ENCODE peak calls at places on chromosomes 3 and 15, in five cellular contexts. One of them, this sample, is unnamed.
A peak's percentile ranks its signal among the peaks of the same experiment; 100 is the strongest.

GRCh38 chr3:122410111-122410510 is 5.8 kb downstream of the WDR5B start:
- DNase-seq in stomach: no peak
- DNase-seq in breast epithelium: no peak
- DNase-seq in HepG2: no peak
- DNase-seq in GM12891: no peak
- DNase-seq in this sample: no peak

GRCh38 chr15:41955100-41955499 is 17.3 kb downstream of the EHD4 start:
- DNase-seq in stomach: no peak
- DNase-seq in breast epithelium: no peak
- DNase-seq in HepG2: no peak
- DNase-seq in GM12891: no peak
- DNase-seq in this sample: no peak

GRCh38 chr15:48862705-48863104 is 15.2 kb upstream of the EID1 start:
- DNase-seq in stomach: no peak
- DNase-seq in breast epithelium: no peak
- DNase-seq in HepG2: no peak
- DNase-seq in GM12891: no peak
- DNase-seq in this sample: no peak

GRCh38 chr15:26083457-26084350 is 220.6 kb upstream of the ATP10A start:
- DNase-seq in stomach: no peak
- DNase-seq in breast epithelium: no peak
- DNase-seq in HepG2: no peak
- DNase-seq in GM12891: no peak
- DNase-seq in this sample: no peak

GRCh38 chr15:48425051-48425450 is 93.8 kb downstream of the DUT start:
- DNase-seq in stomach: no peak
- DNase-seq in breast epithelium: no peak
- DNase-seq in HepG2: no peak
- DNase-seq in GM12891: no peak
- DNase-seq in this sample: no peak

GRCh38 chr15:64782751-64783150 is 7.4 kb upstream of the RBPMS2 start:
- DNase-seq in stomach: no peak
- DNase-seq in breast epithelium: no peak
- DNase-seq in HepG2: no peak
- DNase-seq in GM12891: no peak
- DNase-seq in this sample: no peak

GRCh38 chr15:78212008-78212407 is 22.4 kb downstream of the ACSBG1 start:
- DNase-seq in stomach: peak; percentile 15
- DNase-seq in breast epithelium: no peak
- DNase-seq in HepG2: no peak
- DNase-seq in GM12891: no peak
- DNase-seq in this sample: no peak

GRCh38 chr3:177724020-177724638 is 526.8 kb upstream of the TBL1XR1 start:
- DNase-seq in stomach: peak; percentile 44
- DNase-seq in breast epithelium: peak; percentile 30
- DNase-seq in HepG2: no peak
- DNase-seq in GM12891: no peak
- DNase-seq in this sample: no peak

GRCh38 chr3:72234394-72234793 is 449.4 kb upstream of the PROK2 start:
- DNase-seq in stomach: no peak
- DNase-seq in breast epithelium: peak; percentile 69
- DNase-seq in HepG2: no peak
- DNase-seq in GM12891: no peak
- DNase-seq in this sample: no peak

GRCh38 chr15:57680021-57680420 is 26.5 kb upstream of the POLR2M start:
- DNase-seq in stomach: no peak
- DNase-seq in breast epithelium: no peak
- DNase-seq in HepG2: no peak
- DNase-seq in GM12891: no peak
- DNase-seq in this sample: peak; percentile 15

GRCh38 chr15:91917991-91918390 is 64.5 kb downstream of the SLCO3A1 start:
- DNase-seq in stomach: no peak
- DNase-seq in breast epithelium: no peak
- DNase-seq in HepG2: no peak
- DNase-seq in GM12891: no peak
- DNase-seq in this sample: no peak

GRCh38 chr3:16060358-16060852 is 114.1 kb upstream of the GALNT15 start:
- DNase-seq in stomach: no peak
- DNase-seq in breast epithelium: peak; percentile 75
- DNase-seq in HepG2: peak; percentile 98
- DNase-seq in GM12891: no peak
- DNase-seq in this sample: peak; percentile 95

GRCh38 chr15:52805351-52806283 is 15.5 kb upstream of the ONECUT1 start:
- DNase-seq in stomach: no peak
- DNase-seq in breast epithelium: no peak
- DNase-seq in HepG2: no peak
- DNase-seq in GM12891: no peak
- DNase-seq in this sample: no peak

GRCh38 chr3:194306109-194306686 is 44.9 kb downstream of the CPN2 start:
- DNase-seq in stomach: no peak
- DNase-seq in breast epithelium: no peak
- DNase-seq in HepG2: no peak
- DNase-seq in GM12891: no peak
- DNase-seq in this sample: no peak

GRCh38 chr3:58020740-58021071 is 12.5 kb downstream of the FLNB start:
- DNase-seq in stomach: no peak
- DNase-seq in breast epithelium: no peak
- DNase-seq in HepG2: no peak
- DNase-seq in GM12891: no peak
- DNase-seq in this sample: no peak

GRCh38 chr3:194069421-194070219 is 66.3 kb upstream of the HES1 start:
- DNase-seq in stomach: no peak
- DNase-seq in breast epithelium: no peak
- DNase-seq in HepG2: peak; percentile 74
- DNase-seq in GM12891: no peak
- DNase-seq in this sample: no peak

GRCh38 chr3:195385526-195385925 is 57.3 kb downstream of the ACAP2 start:
- DNase-seq in stomach: no peak
- DNase-seq in breast epithelium: no peak
- DNase-seq in HepG2: no peak
- DNase-seq in GM12891: no peak
- DNase-seq in this sample: no peak

GRCh38 chr3:69319652-69320051 is 66.2 kb downstream of the FRMD4B start:
- DNase-seq in stomach: no peak
- DNase-seq in breast epithelium: no peak
- DNase-seq in HepG2: no peak
- DNase-seq in GM12891: no peak
- DNase-seq in this sample: no peak

GRCh38 chr3:69322110-69322509 is 63.8 kb downstream of the FRMD4B start:
- DNase-seq in stomach: no peak
- DNase-seq in breast epithelium: no peak
- DNase-seq in HepG2: no peak
- DNase-seq in GM12891: no peak
- DNase-seq in this sample: no peak

GRCh38 chr3:69318410-69318809 is 67.5 kb downstream of the FRMD4B start:
- DNase-seq in stomach: no peak
- DNase-seq in breast epithelium: no peak
- DNase-seq in HepG2: no peak
- DNase-seq in GM12891: no peak
- DNase-seq in this sample: no peak

GRCh38 chr3:69321301-69321986 is 64.4 kb downstream of the FRMD4B start:
- DNase-seq in stomach: no peak
- DNase-seq in breast epithelium: no peak
- DNase-seq in HepG2: no peak
- DNase-seq in GM12891: no peak
- DNase-seq in this sample: no peak

DNA sequence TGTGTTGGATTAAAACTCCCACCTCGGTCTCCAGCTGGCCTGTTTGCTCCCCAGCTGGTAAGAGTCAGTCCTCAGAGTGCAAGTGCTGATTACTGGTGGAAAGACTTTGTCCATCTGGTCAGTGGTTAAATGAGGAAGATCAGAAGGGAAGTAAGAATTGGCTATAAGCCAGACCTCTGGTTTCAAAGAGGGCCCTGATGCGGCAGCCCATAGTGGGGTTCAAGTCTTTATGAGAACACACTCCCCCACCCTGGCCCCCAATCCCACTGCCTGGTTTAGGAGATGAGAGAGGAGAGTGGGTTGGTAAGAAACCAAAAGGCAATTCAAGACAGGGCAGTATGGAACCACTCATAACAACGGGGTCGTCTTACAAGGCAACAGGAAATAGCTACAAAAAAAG is 65.0 kb downstream of the FRMD4B start:
- DNase-seq in stomach: no peak
- DNase-seq in breast epithelium: no peak
- DNase-seq in HepG2: no peak
- DNase-seq in GM12891: no peak
- DNase-seq in this sample: no peak
- TF ChIP-seq POLR2AphosphoS5 in stomach: no peak
- TF ChIP-seq POLR2AphosphoS5 in breast epithelium: no peak
- TF ChIP-seq POLR2AphosphoS5 in HepG2: no peak
- TF ChIP-seq POLR2AphosphoS5 in GM12891: no peak
- TF ChIP-seq POLR2AphosphoS5 in this sample: no peak

GRCh38 chr15:96160800-96161199 is 169.7 kb upstream of the NR2F2 start:
- DNase-seq in stomach: peak; percentile 85
- DNase-seq in breast epithelium: no peak
- DNase-seq in HepG2: no peak
- DNase-seq in GM12891: no peak
- DNase-seq in this sample: no peak

GRCh38 chr15:96160269-96160668 is 170.2 kb upstream of the NR2F2 start:
- DNase-seq in stomach: peak; percentile 86
- DNase-seq in breast epithelium: peak; percentile 34
- DNase-seq in HepG2: no peak
- DNase-seq in GM12891: no peak
- DNase-seq in this sample: no peak

GRCh38 chr15:96165775-96166174 is 164.7 kb upstream of the NR2F2 start:
- DNase-seq in stomach: no peak
- DNase-seq in breast epithelium: no peak
- DNase-seq in HepG2: no peak
- DNase-seq in GM12891: no peak
- DNase-seq in this sample: no peak

GRCh38 chr15:96158938-96159337 is 171.6 kb upstream of the NR2F2 start:
- DNase-seq in stomach: no peak
- DNase-seq in breast epithelium: no peak
- DNase-seq in HepG2: peak; percentile 30
- DNase-seq in GM12891: no peak
- DNase-seq in this sample: no peak

DNA sequence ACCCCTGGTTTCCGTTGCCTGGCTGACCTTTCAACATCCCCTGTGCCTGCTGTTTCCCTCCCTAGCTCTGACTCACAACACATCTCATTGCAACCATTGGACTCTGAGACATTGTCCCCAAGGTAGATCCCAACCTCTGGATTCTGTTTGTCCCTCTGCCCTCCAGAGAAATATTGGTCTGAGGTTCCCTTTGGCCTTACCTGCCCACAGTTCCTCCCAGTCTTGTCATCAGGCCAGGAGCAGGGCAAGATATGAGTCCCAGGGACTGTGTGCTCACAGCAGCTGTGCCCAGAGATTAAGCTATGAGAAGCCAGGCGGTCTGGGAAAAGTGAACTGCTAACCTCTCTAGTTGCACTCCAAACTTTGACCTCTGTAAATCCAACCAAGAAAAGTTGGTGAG is 168.2 kb upstream of the NR2F2 start:
- DNase-seq in stomach: peak; percentile 84
- DNase-seq in breast epithelium: no peak
- DNase-seq in HepG2: peak; percentile 28
- DNase-seq in GM12891: no peak
- DNase-seq in this sample: no peak
- TF ChIP-seq POLR2AphosphoS5 in stomach: no peak
- TF ChIP-seq POLR2AphosphoS5 in breast epithelium: no peak
- TF ChIP-seq POLR2AphosphoS5 in HepG2: no peak
- TF ChIP-seq POLR2AphosphoS5 in GM12891: no peak
- TF ChIP-seq POLR2AphosphoS5 in this sample: no peak

DNA sequence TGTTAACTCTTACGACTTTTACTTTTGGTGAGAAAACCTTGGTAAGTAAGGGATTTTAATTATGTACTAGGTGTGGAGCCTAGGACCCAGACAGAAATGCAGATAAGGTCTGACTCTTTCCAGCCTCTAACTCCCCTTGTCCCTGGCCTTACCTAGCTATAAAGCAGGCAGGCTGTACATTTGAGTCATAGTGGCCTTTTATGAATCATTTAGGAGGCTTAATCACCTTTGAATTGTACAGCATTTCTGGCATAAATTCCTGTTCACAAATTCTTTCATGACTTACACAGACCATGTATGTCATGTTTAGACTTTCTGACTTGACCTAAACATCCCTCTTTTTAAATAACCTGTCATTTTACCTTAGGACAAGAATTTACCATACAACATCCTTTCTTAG is 47.4 kb downstream of the CHCHD4 start:
- DNase-seq in stomach: no peak
- DNase-seq in breast epithelium: no peak
- DNase-seq in HepG2: no peak
- DNase-seq in GM12891: no peak
- DNase-seq in this sample: no peak
- TF ChIP-seq POLR2AphosphoS5 in stomach: no peak
- TF ChIP-seq POLR2AphosphoS5 in breast epithelium: no peak
- TF ChIP-seq POLR2AphosphoS5 in HepG2: no peak
- TF ChIP-seq POLR2AphosphoS5 in GM12891: no peak
- TF ChIP-seq POLR2AphosphoS5 in this sample: no peak

DNA sequence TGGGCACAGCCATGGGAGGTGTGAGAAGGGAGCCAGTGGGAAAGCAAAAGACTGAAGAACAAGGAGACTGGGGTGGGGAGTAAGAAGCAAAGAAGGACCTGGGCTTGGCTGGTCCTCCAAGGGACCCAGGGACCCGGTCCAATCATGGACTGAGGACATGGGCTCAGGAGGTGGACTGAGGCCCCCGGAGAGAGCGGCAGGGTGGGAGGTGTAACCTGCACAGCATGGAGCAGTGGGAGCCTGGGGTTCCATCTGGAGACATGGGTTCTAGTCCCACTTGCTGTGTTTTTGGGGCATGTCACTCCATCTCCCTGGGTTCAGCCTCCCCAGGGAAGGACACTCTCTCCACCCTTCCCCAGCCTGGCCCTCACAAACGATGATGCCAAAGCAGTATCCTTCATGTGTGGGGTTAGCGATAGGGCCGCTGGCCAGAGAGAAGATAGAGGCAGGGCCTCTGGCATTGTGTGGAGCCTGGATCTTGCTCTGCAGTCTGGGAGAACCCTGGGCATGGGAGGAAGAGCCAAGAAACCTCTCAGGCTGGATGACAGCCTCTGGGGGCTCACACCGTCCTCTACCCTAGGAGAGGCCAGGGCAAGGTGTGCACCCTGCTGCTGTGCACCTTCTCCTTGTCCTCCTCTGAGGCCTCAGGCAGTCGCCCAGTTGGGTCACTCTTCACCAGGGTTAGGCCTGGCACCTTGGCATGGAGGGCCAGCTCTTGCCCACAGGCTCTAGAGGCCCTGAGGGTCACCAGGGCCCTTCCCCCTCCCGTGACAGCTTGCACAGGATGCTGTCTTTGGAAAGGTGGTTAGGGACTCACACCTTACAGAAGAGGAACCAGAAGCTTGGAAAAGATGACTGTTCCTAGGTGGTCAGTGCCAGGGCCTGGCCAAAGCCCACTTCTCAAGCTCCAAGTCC is 26.0 kb downstream of the FBXW12 start:
- DNase-seq in stomach: no peak
- DNase-seq in breast epithelium: no peak
- DNase-seq in HepG2: no peak
- DNase-seq in GM12891: no peak
- DNase-seq in this sample: no peak
- TF ChIP-seq POLR2AphosphoS5 in stomach: no peak
- TF ChIP-seq POLR2AphosphoS5 in breast epithelium: no peak
- TF ChIP-seq POLR2AphosphoS5 in HepG2: no peak
- TF ChIP-seq POLR2AphosphoS5 in GM12891: no peak
- TF ChIP-seq POLR2AphosphoS5 in this sample: no peak

This sample was measured in Panc1.